ENCODE peak calls at places on chromosomes 16 and 17, in four cellular contexts. One of them, this sample, is unnamed.

GRCh38 chr17:7988750-7989178 is 13.7 kb upstream of the GUCY2D start:
- DNase-seq in Panc1: peak; percentile 73
- DNase-seq in K562: peak; percentile 82
- DNase-seq in HepG2: peak; percentile 76
- DNase-seq in this sample: peak; percentile 80

GRCh38 chr17:67390646-67391480 is 13.8 kb downstream of the PITPNC1 start:
- DNase-seq in HepG2: peak; percentile 86
- DNase-seq in K562: no peak
- DNase-seq in Panc1: peak; percentile 77
- DNase-seq in this sample: peak; percentile 89

GRCh38 chr17:12209792-12210191 is 189.1 kb downstream of the MAP2K4 start:
- DNase-seq in K562: no peak
- DNase-seq in HepG2: no peak
- DNase-seq in Panc1: no peak
- DNase-seq in this sample: no peak

GRCh38 chr16:28193530-28194423 is 18.0 kb downstream of the XPO6 start:
- DNase-seq in Panc1: no peak
- DNase-seq in K562: no peak
- DNase-seq in HepG2: no peak
- DNase-seq in this sample: no peak

GRCh38 chr16:67926181-67926742 is 5.4 kb downstream of the CTRL start:
- DNase-seq in Panc1: no peak
- DNase-seq in K562: no peak
- DNase-seq in HepG2: no peak
- DNase-seq in this sample: no peak

GRCh38 chr17:32870027-32870670 is 6.8 kb downstream of the MYO1D start:
- DNase-seq in K562: no peak
- DNase-seq in HepG2: no peak
- DNase-seq in Panc1: no peak
- DNase-seq in this sample: no peak

GRCh38 chr17:82943751-82944150 is 103.9 kb upstream of the ZNF750 start:
- DNase-seq in K562: no peak
- DNase-seq in Panc1: no peak
- DNase-seq in HepG2: no peak
- DNase-seq in this sample: no peak

GRCh38 chr17:40938981-40939380 is 1.5 kb upstream of the KRT23 start:
- DNase-seq in Panc1: no peak
- DNase-seq in K562: no peak
- DNase-seq in HepG2: no peak
- DNase-seq in this sample: no peak

GRCh38 chr16:83205896-83206295 is 579.1 kb downstream of the CDH13 start:
- DNase-seq in K562: no peak
- DNase-seq in Panc1: no peak
- DNase-seq in HepG2: no peak
- DNase-seq in this sample: no peak

GRCh38 chr16:9415588-9415987 is 324.1 kb downstream of the HAPSTR1 start:
- DNase-seq in HepG2: no peak
- DNase-seq in K562: peak; percentile 3
- DNase-seq in Panc1: no peak
- DNase-seq in this sample: no peak

GRCh38 chr16:84383106-84383505 is 14.8 kb downstream of the ATP2C2 start:
- DNase-seq in HepG2: no peak
- DNase-seq in Panc1: no peak
- DNase-seq in K562: no peak
- DNase-seq in this sample: no peak

GRCh38 chr17:58492238-58493121 is 4.3 kb upstream of the HSF5 start:
- DNase-seq in Panc1: no peak
- DNase-seq in HepG2: no peak
- DNase-seq in K562: peak; percentile 93
- DNase-seq in this sample: no peak

GRCh38 chr17:40545660-40546059 is 19.6 kb downstream of the CCR7 start:
- DNase-seq in HepG2: no peak
- DNase-seq in K562: no peak
- DNase-seq in Panc1: no peak
- DNase-seq in this sample: no peak

GRCh38 chr17:83107656-83108048 is 28.2 kb downstream of the METRNL start:
- DNase-seq in HepG2: no peak
- DNase-seq in Panc1: no peak
- DNase-seq in K562: no peak
- DNase-seq in this sample: no peak

GRCh38 chr16:89104930-89105571 is 11.4 kb downstream of the ACSF3 start:
- DNase-seq in HepG2: no peak
- DNase-seq in K562: no peak
- DNase-seq in Panc1: no peak
- DNase-seq in this sample: no peak

GRCh38 chr17:7897773-7898172 is 9.2 kb downstream of the CHD3 start:
- DNase-seq in Panc1: no peak
- DNase-seq in K562: peak; percentile 34
- DNase-seq in HepG2: peak; percentile 62
- DNase-seq in this sample: no peak

GRCh38 chr16:89828199-89828869 is at the start of gene SPIRE2:
- DNase-seq in K562: peak; percentile 85
- DNase-seq in HepG2: no peak
- DNase-seq in Panc1: no peak
- DNase-seq in this sample: no peak

GRCh38 chr17:65079489-65079900 is 23.0 kb upstream of the GNA13 start:
- DNase-seq in HepG2: no peak
- DNase-seq in Panc1: no peak
- DNase-seq in K562: no peak
- DNase-seq in this sample: no peak

GRCh38 chr16:1333149-1333812 is at the start of gene BAIAP3:
- DNase-seq in Panc1: no peak
- DNase-seq in HepG2: no peak
- DNase-seq in K562: peak; percentile 74
- DNase-seq in this sample: no peak

GRCh38 chr17:78416791-78417530 is 38.5 kb downstream of the PGS1 start:
- DNase-seq in Panc1: no peak
- DNase-seq in HepG2: no peak
- DNase-seq in K562: no peak
- DNase-seq in this sample: no peak

GRCh38 chr16:60261425-60261824 is 1527.3 kb upstream of the GOT2 start:
- DNase-seq in K562: no peak
- DNase-seq in HepG2: no peak
- DNase-seq in Panc1: no peak
- DNase-seq in this sample: no peak

GRCh38 chr16:6692874-6693273 is 639.8 kb upstream of the RBFOX1 start:
- DNase-seq in HepG2: no peak
- DNase-seq in K562: no peak
- DNase-seq in Panc1: no peak
- DNase-seq in this sample: no peak

GRCh38 chr17:82231562-82232321 is 2.9 kb downstream of the SLC16A3 start:
- DNase-seq in Panc1: no peak
- DNase-seq in HepG2: peak; percentile 94
- DNase-seq in K562: peak; percentile 91
- DNase-seq in this sample: no peak

GRCh38 chr17:47806026-47806912 is 15.3 kb downstream of the OSBPL7 start:
- DNase-seq in K562: no peak
- DNase-seq in HepG2: no peak
- DNase-seq in Panc1: no peak
- DNase-seq in this sample: no peak

GRCh38 chr17:71301063-71301462 is 819.8 kb upstream of the SOX9 start:
- DNase-seq in Panc1: no peak
- DNase-seq in HepG2: no peak
- DNase-seq in K562: no peak
- DNase-seq in this sample: no peak

GRCh38 chr17:39084558-39084957 is 66.9 kb downstream of the PLXDC1 start:
- DNase-seq in K562: no peak
- DNase-seq in HepG2: no peak
- DNase-seq in Panc1: no peak
- DNase-seq in this sample: no peak

GRCh38 chr16:9053006-9053601 is 38.3 kb upstream of the HAPSTR1 start:
- DNase-seq in K562: peak; percentile 96
- DNase-seq in Panc1: peak; percentile 77
- DNase-seq in HepG2: peak; percentile 92
- DNase-seq in this sample: peak; percentile 74

GRCh38 chr17:40071720-40072480 is 9.1 kb downstream of the THRA start:
- DNase-seq in K562: no peak
- DNase-seq in HepG2: peak; percentile 46
- DNase-seq in Panc1: no peak
- DNase-seq in this sample: no peak

GRCh38 chr16:23499801-23500200 is 10.5 kb downstream of the GGA2 start:
- DNase-seq in HepG2: no peak
- DNase-seq in K562: no peak
- DNase-seq in Panc1: no peak
- DNase-seq in this sample: no peak

GRCh38 chr17:76683011-76683755 is 27.6 kb downstream of the MXRA7 start:
- DNase-seq in K562: peak; percentile 58
- DNase-seq in Panc1: no peak
- DNase-seq in HepG2: no peak
- DNase-seq in this sample: no peak
- TF ChIP-seq SIN3A in K562: no peak
- TF ChIP-seq SIN3A in Panc1: no peak
- TF ChIP-seq SIN3A in HepG2: no peak
- TF ChIP-seq SIN3A in this sample: no peak

GRCh38 chr17:42521036-42521435 is 15.0 kb upstream of the NAGLU start:
- DNase-seq in HepG2: no peak
- DNase-seq in K562: no peak
- DNase-seq in Panc1: no peak
- DNase-seq in this sample: no peak
- TF ChIP-seq TCF7L2 in HepG2: no peak
- TF ChIP-seq TCF7L2 in K562: no peak
- TF ChIP-seq TCF7L2 in Panc1: peak; percentile 43
- TF ChIP-seq TCF7L2 in this sample: no peak

GRCh38 chr17:17354560-17355357 is 51.6 kb downstream of the NT5M start:
- DNase-seq in Panc1: peak; percentile 39
- DNase-seq in HepG2: peak; percentile 47
- DNase-seq in K562: peak; percentile 78
- DNase-seq in this sample: peak; percentile 42
- TF ChIP-seq SIN3A in Panc1: no peak
- TF ChIP-seq SIN3A in HepG2: no peak
- TF ChIP-seq SIN3A in K562: no peak
- TF ChIP-seq SIN3A in this sample: no peak

GRCh38 chr16:66846266-66846665 is 2.1 kb downstream of the CA7 start:
- DNase-seq in Panc1: no peak
- DNase-seq in K562: no peak
- DNase-seq in HepG2: no peak
- DNase-seq in this sample: no peak

GRCh38 chr16:66844342-66845079 is at the start of gene CA7:
- DNase-seq in K562: no peak
- DNase-seq in HepG2: no peak
- DNase-seq in Panc1: no peak
- DNase-seq in this sample: no peak

GRCh38 chr16:66844009-66844341 is 239 bp upstream of the CA7 start:
- DNase-seq in HepG2: no peak
- DNase-seq in Panc1: no peak
- DNase-seq in K562: no peak
- DNase-seq in this sample: no peak

GRCh38 chr16:66845791-66846221 is 1.6 kb downstream of the CA7 start:
- DNase-seq in K562: no peak
- DNase-seq in Panc1: no peak
- DNase-seq in HepG2: no peak
- DNase-seq in this sample: no peak

DNA sequence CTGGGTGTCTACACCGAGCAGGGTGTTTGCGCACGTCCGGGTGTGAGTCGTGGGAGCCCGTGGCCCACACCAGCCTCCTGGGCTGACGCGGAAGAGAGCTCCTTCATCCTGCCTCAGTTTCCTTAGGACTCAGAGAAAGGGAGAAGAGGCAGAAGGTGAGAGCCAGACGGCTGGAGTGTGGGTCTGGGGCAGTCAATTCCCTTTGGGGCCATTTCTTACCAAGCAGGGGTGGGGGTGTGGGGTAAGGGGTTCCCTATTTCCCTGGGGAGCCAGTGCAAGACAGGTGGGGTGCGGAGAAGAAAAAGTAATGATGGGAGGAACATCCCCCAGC is 831 bp downstream of the CA7 start:
- DNase-seq in K562: no peak
- DNase-seq in HepG2: no peak
- DNase-seq in Panc1: no peak
- DNase-seq in this sample: no peak
- TF ChIP-seq TCF7L2 in K562: no peak
- TF ChIP-seq TCF7L2 in HepG2: no peak
- TF ChIP-seq TCF7L2 in Panc1: no peak
- TF ChIP-seq TCF7L2 in this sample: no peak

GRCh38 chr17:6712058-6712853 is 913 bp downstream of the SLC13A5 start:
- DNase-seq in Panc1: no peak
- DNase-seq in HepG2: peak; percentile 88
- DNase-seq in K562: no peak
- DNase-seq in this sample: no peak

GRCh38 chr17:6712854-6713129 is 377 bp downstream of the SLC13A5 start:
- DNase-seq in HepG2: no peak
- DNase-seq in Panc1: no peak
- DNase-seq in K562: no peak
- DNase-seq in this sample: no peak

GRCh38 chr17:6710317-6710716 is 2.9 kb downstream of the SLC13A5 start:
- DNase-seq in K562: peak; percentile 30
- DNase-seq in Panc1: no peak
- DNase-seq in HepG2: no peak
- DNase-seq in this sample: no peak

GRCh38 chr17:6711681-6712057 is 1.5 kb downstream of the SLC13A5 start:
- DNase-seq in K562: no peak
- DNase-seq in HepG2: peak; percentile 69
- DNase-seq in Panc1: no peak
- DNase-seq in this sample: no peak

DNA sequence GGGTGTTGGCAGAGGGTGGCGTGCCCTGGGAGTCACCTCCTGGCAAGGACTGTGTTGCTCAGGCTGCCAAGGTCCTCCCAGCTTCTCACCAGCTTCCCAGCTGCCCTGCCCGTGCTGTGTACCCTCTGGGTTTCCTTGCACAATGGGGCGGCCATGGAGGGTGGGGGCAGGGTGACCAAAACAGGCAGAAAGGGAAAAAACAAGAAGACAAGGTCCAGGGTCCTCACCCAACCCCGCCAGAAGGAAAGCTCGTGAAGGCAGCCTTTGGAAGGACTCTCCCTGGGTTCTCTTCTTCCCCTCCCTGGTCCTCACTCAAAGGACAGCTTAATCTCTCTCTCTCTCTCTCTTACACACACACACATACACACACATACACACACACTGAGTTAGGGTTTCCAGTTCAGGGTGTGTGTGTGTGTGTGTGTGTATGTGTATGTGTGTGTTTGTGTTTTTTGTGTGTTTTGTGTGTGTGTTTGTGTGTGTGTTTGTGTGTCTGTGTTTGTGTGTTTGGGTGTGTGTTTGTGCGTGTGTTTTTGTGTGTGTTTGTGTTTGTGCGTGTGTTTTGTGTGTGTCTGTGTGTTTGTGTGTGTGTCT is 2.0 kb downstream of the SLC13A5 start:
- DNase-seq in K562: no peak
- DNase-seq in HepG2: peak; percentile 61
- DNase-seq in Panc1: no peak
- DNase-seq in this sample: no peak
- TF ChIP-seq SIN3A in K562: no peak
- TF ChIP-seq SIN3A in HepG2: no peak
- TF ChIP-seq SIN3A in Panc1: no peak
- TF ChIP-seq SIN3A in this sample: no peak

This sample was measured in HCT116.